ENCODE peak calls at places on chromosomes 7 and 10, in eight cellular contexts. O, S, H, K, G, L, V and E are unnamed samples.

GRCh38 chr7:112398534-112398933 is 51.7 kb upstream of the IFRD1 start:
- DNase-seq in O (no peak), S (no peak), H (no peak), K (no peak), G (no peak), L (no peak), V (no peak), E (no peak)

GRCh38 chr7:158445421-158446175 is 142.0 kb downstream of the PTPRN2 start:
- DNase-seq in O (no peak), S (no peak), H (no peak), K (no peak), G (no peak), L (no peak), V (no peak), E (no peak)

GRCh38 chr10:122497241-122497640 is 35.9 kb downstream of the HTRA1 start:
- DNase-seq in O (no peak), S (no peak), H (no peak), K (no peak), G (no peak), L (no peak), V (no peak), E (no peak)

GRCh38 chr10:91163709-91164474 is 56.6 kb upstream of the PCGF5 start:
- DNase-seq in O (peak; percentile 15), S (peak; percentile 73), H (no peak), K (peak; percentile 91), G (peak; percentile 52), L (peak; percentile 93), V (peak; percentile 41), E (peak; percentile 62)

GRCh38 chr7:91784469-91784868 is 96.0 kb downstream of the MTERF1 start:
- DNase-seq in O (peak; percentile 34), S (no peak), H (no peak), K (peak; percentile 58), G (peak; percentile 10), L (peak; percentile 61), V (no peak), E (no peak)

GRCh38 chr7:132494474-132494873 is 81.8 kb downstream of the PLXNA4 start:
- DNase-seq in O (no peak), S (no peak), H (no peak), K (no peak), G (no peak), L (no peak), V (no peak), E (no peak)

GRCh38 chr7:51141451-51141971 is 175.1 kb downstream of the COBL start:
- DNase-seq in O (no peak), S (no peak), H (no peak), K (peak; percentile 65), G (no peak), L (peak; percentile 35), V (no peak), E (peak; percentile 56)

GRCh38 chr7:50362712-50363282 is 58.3 kb downstream of the IKZF1 start:
- DNase-seq in O (no peak), S (no peak), H (no peak), K (no peak), G (no peak), L (no peak), V (no peak), E (no peak)

GRCh38 chr10:43236176-43236850 is 30.6 kb downstream of the RASGEF1A start:
- DNase-seq in O (no peak), S (peak; percentile 6), H (peak; percentile 25), K (no peak), G (no peak), L (no peak), V (no peak), E (no peak)

GRCh38 chr7:101817031-101817929 is at the start of gene CUX1:
- DNase-seq in O (no peak), S (peak; percentile 60), H (no peak), K (peak; percentile 60), G (peak; percentile 58), L (no peak), V (no peak), E (peak; percentile 11)

GRCh38 chr7:132066776-132067175 is 509.5 kb downstream of the PLXNA4 start:
- DNase-seq in O (no peak), S (no peak), H (no peak), K (peak; percentile 37), G (no peak), L (peak; percentile 48), V (peak; percentile 68), E (no peak)

GRCh38 chr10:129993621-129994020 is 29.5 kb upstream of the EBF3 start:
- DNase-seq in O (no peak), S (no peak), H (no peak), K (no peak), G (no peak), L (peak; percentile 56), V (no peak), E (no peak)

GRCh38 chr10:101818119-101818957 is at the start of gene OGA:
- DNase-seq in O (peak; percentile 100), S (peak; percentile 99), H (peak; percentile 100), K (peak; percentile 100), G (peak; percentile 94), L (peak; percentile 100), V (peak; percentile 98), E (peak; percentile 94)
- TF ChIP-seq CTCF in O (no peak), S (no peak), H (no peak), K (no peak), G (no peak), L (no peak), V (no peak), E (no peak)

GRCh38 chr10:31421322-31421721 is 102.3 kb downstream of the ZEB1 start:
- DNase-seq in O (no peak), S (no peak), H (no peak), K (no peak), G (no peak), L (no peak), V (no peak), E (no peak)

GRCh38 chr10:31418481-31418880 is 99.5 kb downstream of the ZEB1 start:
- DNase-seq in O (no peak), S (no peak), H (no peak), K (no peak), G (no peak), L (no peak), V (no peak), E (no peak)

GRCh38 chr10:31424473-31424872 is 105.5 kb downstream of the ZEB1 start:
- DNase-seq in O (no peak), S (no peak), H (no peak), K (no peak), G (no peak), L (no peak), V (no peak), E (no peak)

GRCh38 chr10:31422634-31423033 is 103.6 kb downstream of the ZEB1 start:
- DNase-seq in O (no peak), S (no peak), H (no peak), K (no peak), G (no peak), L (no peak), V (no peak), E (no peak)

DNA sequence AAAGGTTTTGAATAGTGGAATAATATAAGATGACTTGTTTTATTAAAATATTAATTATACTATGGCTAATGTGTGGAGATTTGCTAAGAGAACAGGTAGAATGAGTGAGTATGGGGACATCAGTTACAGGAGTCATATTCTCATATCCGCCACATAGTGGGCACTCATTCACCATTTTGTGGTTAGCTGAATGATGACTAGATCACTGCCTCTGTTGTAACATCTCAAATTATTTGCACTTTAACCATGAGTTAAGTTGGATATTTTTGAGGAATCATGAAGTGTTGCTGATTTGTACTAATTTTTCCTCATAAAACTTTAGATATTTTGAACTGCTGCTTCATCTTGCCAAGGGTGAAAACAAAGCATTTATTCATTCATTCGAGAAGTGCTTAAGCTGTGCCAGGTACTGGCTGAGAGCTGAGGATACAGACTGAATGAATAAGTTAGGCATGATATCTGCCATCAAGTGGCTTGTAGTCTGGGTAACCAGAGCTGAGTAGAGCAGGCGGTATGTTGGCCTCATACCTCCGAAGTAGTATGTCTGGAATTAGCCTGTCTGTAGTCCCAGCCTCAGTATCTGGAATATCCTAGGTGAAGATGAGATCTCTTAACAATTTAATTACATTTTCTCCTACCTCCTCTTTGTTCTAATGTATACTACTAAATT is 100.5 kb downstream of the ZEB1 start:
- DNase-seq in O (no peak), S (no peak), H (no peak), K (no peak), G (no peak), L (peak; percentile 55), V (no peak), E (no peak)
- TF ChIP-seq CTCF in O (no peak), S (no peak), H (no peak), K (no peak), G (no peak), L (no peak), V (no peak), E (no peak)

DNA sequence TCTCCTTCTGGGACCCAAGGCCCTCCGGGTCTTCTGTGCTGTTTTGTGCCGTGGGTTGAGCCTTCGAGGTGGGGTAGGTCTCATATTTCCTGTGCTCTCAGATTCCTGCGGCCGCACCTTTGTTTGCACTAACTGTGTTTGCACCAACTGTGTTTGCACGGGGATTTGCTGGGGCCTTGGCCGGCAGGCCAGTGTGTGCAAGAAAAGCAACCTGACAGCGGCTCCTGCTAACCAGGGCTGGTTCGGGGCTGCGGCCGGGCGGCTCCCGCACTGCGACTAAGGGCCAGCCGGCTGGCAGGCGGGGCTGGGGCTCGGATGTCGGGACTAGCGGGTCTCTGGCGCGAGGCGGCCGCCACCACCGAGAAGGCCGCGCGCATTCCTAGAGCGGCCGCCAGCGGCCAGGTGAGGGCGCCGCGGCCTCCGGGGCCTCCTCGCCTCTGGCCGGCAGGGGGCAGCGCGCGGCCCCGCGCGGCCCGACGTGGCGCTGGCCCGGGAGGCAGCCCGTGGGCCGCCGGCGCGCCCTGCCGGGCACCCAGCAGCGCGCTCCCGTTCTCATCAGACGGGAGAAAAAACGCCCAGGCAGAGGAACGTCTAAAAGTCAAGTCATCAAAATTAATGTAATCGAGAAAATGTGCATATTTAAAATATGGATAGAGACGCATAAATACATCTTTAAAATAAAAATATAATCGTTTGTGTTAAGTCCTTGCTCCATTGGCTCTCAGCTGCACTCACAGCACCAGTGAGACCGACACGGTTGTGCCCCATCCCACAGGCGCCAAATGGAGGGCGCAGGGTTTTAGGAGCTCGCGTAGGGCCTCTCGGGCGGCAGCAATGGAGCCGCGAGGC is 38.6 kb downstream of the ZNF777 start:
- DNase-seq in O (peak; percentile 53), S (peak; percentile 80), H (no peak), K (peak; percentile 91), G (peak; percentile 97), L (peak; percentile 53), V (peak; percentile 60), E (peak; percentile 86)
- TF ChIP-seq CTCF in O (peak; percentile 62), S (peak; percentile 58), H (peak; percentile 78), K (peak; percentile 48), G (peak; percentile 99), L (peak; percentile 85), V (peak; percentile 68), E (peak; percentile 53)

GRCh38 chr10:23361665-23362064 is 17.1 kb upstream of the C10orf67 start:
- DNase-seq in O (no peak), S (no peak), H (no peak), K (no peak), G (no peak), L (no peak), V (no peak), E (no peak)

GRCh38 chr10:23362069-23362830 is 17.7 kb upstream of the C10orf67 start:
- DNase-seq in O (no peak), S (no peak), H (no peak), K (no peak), G (no peak), L (no peak), V (no peak), E (peak; percentile 26)

GRCh38 chr10:23359692-23360380 is 15.2 kb upstream of the C10orf67 start:
- DNase-seq in O (no peak), S (no peak), H (no peak), K (no peak), G (no peak), L (no peak), V (no peak), E (no peak)

GRCh38 chr10:23354630-23355343 is 10.2 kb upstream of the C10orf67 start:
- DNase-seq in O (no peak), S (no peak), H (no peak), K (peak; percentile 28), G (no peak), L (no peak), V (no peak), E (no peak)

GRCh38 chr10:23358357-23358756 is 13.8 kb upstream of the C10orf67 start:
- DNase-seq in O (no peak), S (no peak), H (no peak), K (no peak), G (no peak), L (peak; percentile 24), V (no peak), E (no peak)
- TF ChIP-seq CTCF in O (peak; percentile 37), S (no peak), H (peak; percentile 47), K (no peak), G (no peak), L (peak; percentile 43), V (peak; percentile 17), E (peak; percentile 15)